ENCODE peak calls at places on chromosome 11, in nine cellular contexts. X is Caco-2, H is colonic mucosa, T is heart left ventricle, R is PC-3, W is left ventricle myocardium inferior, G is IMR-90, K is right lobe of liver, Y is stomach. Q is an unnamed sample.

GRCh38 chr11:120306519-120307242 is 18.4 kb upstream of the TLCD5 start:
- DNase-seq in X (no peak), H (peak; percentile 76), T (no peak), R (peak; percentile 98), W (no peak), G (peak; percentile 91), K (no peak), Y (peak; percentile 69), Q (peak; percentile 72)

GRCh38 chr11:110022548-110022947 is 70.6 kb upstream of the ZC3H12C start:
- DNase-seq in X (no peak), H (no peak), T (no peak), R (no peak), W (no peak), G (peak; percentile 25), K (no peak), Y (no peak), Q (no peak)

GRCh38 chr11:14184548-14184947 is 174.4 kb downstream of the RRAS2 start:
- DNase-seq in X (no peak), H (no peak), T (peak; percentile 13), R (no peak), W (no peak), G (no peak), K (no peak), Y (no peak), Q (no peak)

GRCh38 chr11:67266424-67267187 is at the start of gene GRK2:
- DNase-seq in X (peak; percentile 72), H (no peak), T (no peak), R (peak; percentile 58), W (no peak), G (peak; percentile 28), K (peak; percentile 76), Y (peak; percentile 52), Q (peak; percentile 86)

GRCh38 chr11:120211522-120212258 is 858 bp downstream of the OAF start:
- DNase-seq in X (no peak), H (no peak), T (no peak), R (peak; percentile 20), W (no peak), G (no peak), K (no peak), Y (no peak), Q (no peak)

GRCh38 chr11:65590240-65590738 is 5.3 kb downstream of the KCNK7 start:
- DNase-seq in X (no peak), H (no peak), T (no peak), R (no peak), W (peak; percentile 62), G (peak; percentile 62), K (no peak), Y (no peak), Q (peak; percentile 86)

GRCh38 chr11:122069946-122070345 is 46.1 kb downstream of the BLID start:
- DNase-seq in X (peak; percentile 7), H (no peak), T (no peak), R (peak; percentile 38), W (peak; percentile 26), G (peak; percentile 91), K (no peak), Y (peak; percentile 28), Q (peak; percentile 67)

GRCh38 chr11:76805206-76805913 is 22.2 kb downstream of the TSKU start:
- DNase-seq in X (no peak), H (peak; percentile 22), T (peak; percentile 17), R (no peak), W (no peak), G (peak; percentile 60), K (no peak), Y (no peak), Q (no peak)

GRCh38 chr11:11391169-11391568 is 38.1 kb upstream of the CSNK2A3 start:
- DNase-seq in X (no peak), H (no peak), T (no peak), R (no peak), W (no peak), G (no peak), K (no peak), Y (no peak), Q (no peak)

GRCh38 chr11:13009921-13010736 is 1.0 kb downstream of the RASSF10 start:
- DNase-seq in X (peak; percentile 47), H (peak; percentile 46), T (peak; percentile 13), R (no peak), W (no peak), G (peak; percentile 7), K (peak; percentile 89), Y (peak; percentile 54), Q (peak; percentile 79)

GRCh38 chr11:8006349-8006977 is 19.3 kb downstream of the EIF3F start:
- DNase-seq in X (peak; percentile 78), H (peak; percentile 65), T (peak; percentile 56), R (peak; percentile 82), W (peak; percentile 31), G (peak; percentile 71), K (no peak), Y (peak; percentile 46), Q (no peak)

GRCh38 chr11:122100222-122101080 is 15.6 kb downstream of the BLID start:
- DNase-seq in X (no peak), H (peak; percentile 27), T (peak; percentile 51), R (no peak), W (peak; percentile 63), G (peak; percentile 68), K (no peak), Y (no peak), Q (peak; percentile 75)

GRCh38 chr11:70046089-70046488 is 32.0 kb upstream of the ANO1 start:
- DNase-seq in X (no peak), H (peak; percentile 6), T (no peak), R (no peak), W (no peak), G (no peak), K (no peak), Y (no peak), Q (no peak)

GRCh38 chr11:110971110-110971509 is 258.9 kb upstream of the ARHGAP20 start:
- DNase-seq in X (no peak), H (no peak), T (no peak), R (peak; percentile 16), W (no peak), G (peak; percentile 69), K (no peak), Y (no peak), Q (no peak)

DNA sequence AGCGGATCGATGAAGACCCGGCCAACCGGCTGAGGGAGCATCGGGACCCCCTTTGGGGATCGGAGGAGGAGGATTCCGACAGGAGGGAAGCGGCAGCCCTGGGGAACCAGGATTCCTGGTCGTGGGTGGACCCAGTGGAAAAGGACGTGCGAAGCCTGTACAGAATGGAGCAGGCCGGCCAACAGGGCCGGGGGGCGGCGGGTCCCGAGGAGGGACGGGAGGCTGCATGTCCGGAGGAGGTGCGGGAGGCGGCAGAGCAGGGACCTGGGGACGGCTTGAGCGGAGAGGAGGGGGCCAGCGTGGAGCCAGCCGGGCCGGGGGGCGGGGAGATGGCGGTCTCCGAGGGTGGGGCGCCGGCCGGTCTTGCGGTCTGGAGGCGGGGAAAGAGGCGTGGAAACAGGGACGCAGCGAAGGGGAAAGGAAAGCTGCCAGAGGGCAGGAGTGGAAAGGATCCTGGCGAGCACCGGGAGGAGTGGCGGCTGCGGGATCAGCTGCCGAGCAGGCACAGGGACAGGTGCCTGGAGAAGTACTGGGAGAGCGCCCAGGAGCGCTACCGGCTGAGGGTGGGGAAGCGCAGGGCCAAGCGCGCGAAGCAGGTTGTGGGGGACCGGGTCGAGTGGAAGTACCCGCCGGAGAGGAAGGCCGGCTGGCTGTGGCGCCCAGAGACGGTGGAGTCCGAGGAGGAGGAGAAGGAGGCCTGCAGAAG is at the start of gene ANO5:
- DNase-seq in X (no peak), H (peak; percentile 88), T (peak; percentile 81), R (no peak), W (peak; percentile 83), G (no peak), K (peak; percentile 91), Y (peak; percentile 78), Q (peak; percentile 79)
- H3K4me3 ChIP-seq in X (no peak within 1 kb of the TSS), H (peak within 1 kb of the TSS; percentile 64), T (peak within 1 kb of the TSS; percentile 73), R (no peak within 1 kb of the TSS), W (peak within 1 kb of the TSS; percentile 79), G (no peak within 1 kb of the TSS), K (peak within 1 kb of the TSS; percentile 91), Y (peak within 1 kb of the TSS; percentile 75), Q (peak within 1 kb of the TSS; percentile 79)

DNA sequence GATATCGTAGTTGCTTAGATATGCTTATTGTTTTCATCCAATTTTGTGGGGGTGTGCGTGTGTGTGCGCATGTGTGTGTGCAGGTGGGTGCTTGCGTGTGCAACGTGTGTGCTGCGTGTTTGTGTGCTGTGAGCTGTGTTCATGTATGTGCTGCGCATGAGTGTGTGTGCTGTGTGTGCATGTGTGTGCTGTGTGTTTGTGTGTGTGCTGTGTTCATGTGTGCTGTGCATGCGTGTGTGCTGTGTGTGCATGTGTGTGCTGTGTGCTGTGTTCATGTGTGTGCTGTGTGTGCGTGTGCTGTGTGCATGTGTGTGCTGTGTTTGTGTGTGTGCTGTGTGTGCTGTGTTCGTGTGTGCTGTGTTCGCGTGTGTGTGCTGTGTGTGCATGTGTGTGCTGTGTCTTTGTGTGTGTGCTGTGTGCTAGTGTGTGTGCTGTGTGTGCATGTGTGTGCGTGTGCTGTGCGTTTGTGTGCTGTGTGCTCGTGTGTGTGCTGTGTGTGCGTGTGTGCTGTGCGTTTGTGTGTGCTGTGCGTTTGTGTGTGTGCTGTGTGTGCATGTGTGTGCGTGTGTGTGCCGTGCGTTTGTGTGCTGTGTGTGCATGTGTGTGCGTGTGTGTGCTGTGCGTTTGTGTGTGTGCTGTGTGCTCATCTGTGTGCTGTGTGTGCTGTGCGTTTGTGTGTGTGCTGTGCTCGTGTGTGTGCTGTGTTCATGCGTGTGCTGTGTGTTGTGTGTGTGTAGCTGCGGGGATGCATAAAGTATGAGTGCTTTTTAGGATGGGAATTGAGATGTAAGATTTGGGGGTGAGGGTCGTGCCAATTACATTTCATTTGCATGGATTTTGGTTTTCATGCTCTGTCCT is 7.6 kb downstream of the IGF2 start:
- DNase-seq in X (no peak), H (no peak), T (no peak), R (no peak), W (no peak), G (no peak), K (no peak), Y (no peak), Q (no peak)
- TF ChIP-seq CTCF in X (no peak), H (no peak), T (no peak), R (no peak), W (no peak), G (no peak), K (no peak), Y (no peak), Q (no peak)

GRCh38 chr11:128622137-128622523 is 34.8 kb upstream of the ETS1 start:
- DNase-seq in X (no peak), H (no peak), T (peak; percentile 66), R (no peak), W (peak; percentile 39), G (no peak), K (no peak), Y (no peak), Q (peak; percentile 65)
- H3K4me1 ChIP-seq in X (no peaks in the 10 kb centered on the region), H (no peaks in the 10 kb centered on the region), T (no peaks in the 10 kb centered on the region), R (peaks cover 4% of the 10 kb centered on the region), W (peaks cover 22% of the 10 kb centered on the region), G (peaks cover 6% of the 10 kb centered on the region), K (peaks cover 27% of the 10 kb centered on the region), Y (peaks cover 13% of the 10 kb centered on the region), Q (peaks cover 6% of the 10 kb centered on the region)

DNA sequence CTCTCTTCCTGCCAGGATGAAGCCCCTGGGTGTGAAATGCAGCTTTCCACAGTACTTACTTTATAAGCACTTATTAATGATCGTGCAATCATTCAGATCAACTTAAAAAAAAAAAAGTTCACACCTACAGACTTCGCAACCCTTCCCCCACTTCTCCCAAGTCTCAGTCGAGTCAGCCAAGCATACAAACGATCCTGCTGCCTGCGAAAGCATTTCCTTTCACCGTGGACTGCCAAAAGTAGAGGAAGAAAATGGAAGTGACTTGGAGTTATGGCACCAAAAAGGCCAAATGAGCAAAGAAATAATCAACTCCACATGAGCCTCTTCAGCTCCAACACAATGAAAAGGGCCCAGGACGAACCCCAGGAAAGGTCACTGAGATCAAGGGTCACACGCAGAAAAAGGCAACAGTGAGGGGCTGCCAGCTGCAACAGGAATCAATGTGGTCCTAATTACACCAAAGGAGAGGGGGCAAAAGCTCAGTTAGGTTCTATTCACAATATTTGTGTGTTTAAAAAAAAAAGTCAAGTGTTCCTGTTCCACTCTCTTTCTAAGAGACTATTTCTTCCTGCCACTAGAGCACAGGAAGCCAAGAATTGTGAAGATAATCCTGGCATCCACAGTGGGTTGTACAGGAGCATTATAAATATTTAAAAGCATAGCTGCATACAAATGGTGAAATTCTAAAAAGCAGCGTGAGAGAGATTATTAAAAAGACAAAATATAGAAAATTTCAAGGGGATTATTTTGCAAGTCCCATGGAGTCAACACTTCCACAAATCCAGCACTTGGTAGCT is 28.4 kb downstream of the CDON start:
- DNase-seq in X (no peak), H (no peak), T (no peak), R (no peak), W (no peak), G (no peak), K (no peak), Y (no peak), Q (no peak)
- H3K4me3 ChIP-seq in X (no peak overlapping the region), H (no peak overlapping the region), T (no peak overlapping the region), R (no peak overlapping the region), W (no peak overlapping the region), G (no peak overlapping the region), K (no peak overlapping the region), Y (no peak overlapping the region), Q (no peak overlapping the region)

Q was measured in kidney.